ENCODE peak calls at places on chromosomes 6 and 20, in nine cellular contexts. N is HCT116; V is cardiac muscle cell; C is BE2C; W is heart right ventricle; B is mammary epithelial cell; Y is esophagus muscularis mucosa; E is neural progenitor cell; T is CD8-positive, alpha-beta memory T cell. Q is an unnamed sample.

GRCh38 chr6:32195652-32195901 is 3.1 kb upstream of the GPSM3 start:
- DNase-seq in N (peak; percentile 99), V (peak; percentile 100), C (peak; percentile 100), W (peak; percentile 100), B (peak; percentile 100), Y (peak; percentile 100), E (peak; percentile 100), T (peak; percentile 99), Q (peak; percentile 100)

GRCh38 chr6:153044295-153044694 is 41.8 kb upstream of the MTRF1L start:
- DNase-seq in N (no peak), V (no peak), C (no peak), W (no peak), B (no peak), Y (no peak), E (no peak), T (no peak), Q (no peak)

GRCh38 chr20:23664954-23665353 is 23.9 kb downstream of the CST4 start:
- DNase-seq in N (no peak), V (no peak), C (no peak), W (no peak), B (no peak), Y (peak; percentile 29), E (no peak), T (no peak), Q (no peak)

GRCh38 chr20:2617099-2617714 is 35.2 kb upstream of the NOP56 start:
- DNase-seq in N (no peak), V (no peak), C (no peak), W (no peak), B (no peak), Y (no peak), E (no peak), T (no peak), Q (no peak)

GRCh38 chr6:1208876-1209275 is 103.0 kb upstream of the FOXQ1 start:
- DNase-seq in N (no peak), V (no peak), C (no peak), W (no peak), B (peak; percentile 61), Y (peak; percentile 53), E (no peak), T (no peak), Q (no peak)

GRCh38 chr6:39790772-39791171 is 1.4 kb upstream of the DAAM2 start:
- DNase-seq in N (no peak), V (no peak), C (no peak), W (no peak), B (no peak), Y (peak; percentile 87), E (no peak), T (no peak), Q (no peak)

GRCh38 chr6:79796197-79796596 is 151.2 kb downstream of the ELOVL4 start:
- DNase-seq in N (no peak), V (no peak), C (no peak), W (no peak), B (no peak), Y (no peak), E (no peak), T (no peak), Q (no peak)

GRCh38 chr6:143536461-143536865 is 24.9 kb upstream of the FUCA2 start:
- DNase-seq in N (no peak), V (peak; percentile 46), C (peak; percentile 28), W (no peak), B (peak; percentile 45), Y (no peak), E (no peak), T (peak; percentile 38), Q (no peak)

GRCh38 chr6:20412674-20413073 is 11.0 kb downstream of the E2F3 start:
- DNase-seq in N (no peak), V (no peak), C (no peak), W (no peak), B (no peak), Y (peak; percentile 12), E (no peak), T (no peak), Q (no peak)

GRCh38 chr6:3315068-3315467 is 56.3 kb downstream of the PSMG4 start:
- DNase-seq in N (no peak), V (no peak), C (no peak), W (no peak), B (no peak), Y (no peak), E (no peak), T (no peak), Q (no peak)

GRCh38 chr20:48012401-48012974 is 227.2 kb upstream of the SULF2 start:
- DNase-seq in N (no peak), V (peak; percentile 96), C (peak; percentile 64), W (no peak), B (peak; percentile 89), Y (no peak), E (no peak), T (no peak), Q (no peak)

GRCh38 chr20:45343445-45343866 is 4.8 kb downstream of the SDC4 start:
- DNase-seq in N (no peak), V (no peak), C (no peak), W (no peak), B (peak; percentile 37), Y (no peak), E (no peak), T (no peak), Q (no peak)

GRCh38 chr6:22113046-22113766 is 183.6 kb downstream of the PRL start:
- DNase-seq in N (peak; percentile 18), V (peak; percentile 98), C (no peak), W (peak; percentile 12), B (peak; percentile 97), Y (no peak), E (no peak), T (no peak), Q (peak; percentile 86)

GRCh38 chr6:89784838-89785237 is 34.8 kb downstream of the MDN1 start:
- DNase-seq in N (no peak), V (no peak), C (no peak), W (no peak), B (no peak), Y (no peak), E (no peak), T (no peak), Q (no peak)

GRCh38 chr6:38783436-38784228 is 68.5 kb downstream of the DNAH8 start:
- DNase-seq in N (no peak), V (no peak), C (no peak), W (no peak), B (no peak), Y (no peak), E (peak; percentile 33), T (no peak), Q (no peak)
- H3K4me3 ChIP-seq in N (no peak overlapping the region), V (no peak overlapping the region), C (no peak overlapping the region), W (no peak overlapping the region), B (no peak overlapping the region), Y (no peak overlapping the region), E (no peak overlapping the region), T (no peak overlapping the region), Q (no peak overlapping the region)

DNA sequence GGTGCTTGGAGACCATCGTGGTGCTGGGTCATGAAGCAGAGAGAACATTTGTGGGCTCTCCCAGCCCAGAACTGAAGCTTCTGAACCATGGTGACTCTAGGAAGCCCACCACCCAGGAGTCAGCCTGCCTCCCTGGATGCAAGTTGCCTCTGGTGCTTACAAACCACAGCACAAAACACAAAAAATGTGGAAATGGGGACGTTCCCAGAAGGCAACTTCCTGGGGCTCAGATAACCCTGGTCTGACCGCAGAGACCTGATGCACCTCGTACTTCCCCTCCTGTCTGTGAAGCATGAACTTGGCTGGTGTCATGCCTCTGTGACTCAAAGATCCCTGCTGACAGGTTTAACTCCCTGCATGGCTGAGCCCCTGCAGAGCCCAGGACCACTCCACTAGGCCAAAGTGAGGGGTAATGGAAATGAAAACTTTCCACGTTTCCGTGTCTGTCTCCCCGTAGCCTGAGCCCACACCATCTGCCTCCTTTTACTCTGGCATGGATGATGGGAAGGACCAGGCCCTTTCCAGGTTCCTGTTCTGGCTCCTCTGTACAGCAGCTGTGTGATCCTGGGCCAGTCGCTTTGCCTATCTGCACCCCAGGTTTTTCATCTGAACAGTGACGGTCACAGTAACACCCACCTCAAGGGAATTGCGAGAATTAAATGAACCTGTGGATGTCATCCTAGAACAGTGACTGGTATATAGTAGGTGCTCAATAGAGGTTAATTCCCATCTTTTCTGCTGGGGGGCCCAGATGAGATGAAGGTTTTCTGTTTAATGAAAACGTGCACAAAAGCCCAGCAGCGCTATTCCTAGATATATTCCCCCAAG is 57.7 kb downstream of the PPP1R16B start:
- DNase-seq in N (no peak), V (no peak), C (no peak), W (no peak), B (no peak), Y (no peak), E (no peak), T (no peak), Q (no peak)
- H3K4me1 ChIP-seq in N (peaks cover 3% of the 10 kb centered on the region), V (no peaks in the 10 kb centered on the region), C (peaks cover 48% of the 10 kb centered on the region), W (peaks cover 15% of the 10 kb centered on the region), B (no peaks in the 10 kb centered on the region), Y (no peaks in the 10 kb centered on the region), E (no peaks in the 10 kb centered on the region), T (peaks cover 51% of the 10 kb centered on the region), Q (peaks cover 5% of the 10 kb centered on the region)

GRCh38 chr6:138498575-138499302 is 555 bp downstream of the NHSL1 start:
- DNase-seq in N (no peak), V (no peak), C (no peak), W (no peak), B (no peak), Y (no peak), E (no peak), T (no peak), Q (no peak)
- H3K4me3 ChIP-seq in N (no peak overlapping the region), V (no peak overlapping the region), C (no peak overlapping the region), W (no peak overlapping the region), B (peak overlapping the region; percentile 11), Y (no peak overlapping the region), E (peak overlapping the region; percentile 32), T (no peak overlapping the region), Q (no peak overlapping the region)

DNA sequence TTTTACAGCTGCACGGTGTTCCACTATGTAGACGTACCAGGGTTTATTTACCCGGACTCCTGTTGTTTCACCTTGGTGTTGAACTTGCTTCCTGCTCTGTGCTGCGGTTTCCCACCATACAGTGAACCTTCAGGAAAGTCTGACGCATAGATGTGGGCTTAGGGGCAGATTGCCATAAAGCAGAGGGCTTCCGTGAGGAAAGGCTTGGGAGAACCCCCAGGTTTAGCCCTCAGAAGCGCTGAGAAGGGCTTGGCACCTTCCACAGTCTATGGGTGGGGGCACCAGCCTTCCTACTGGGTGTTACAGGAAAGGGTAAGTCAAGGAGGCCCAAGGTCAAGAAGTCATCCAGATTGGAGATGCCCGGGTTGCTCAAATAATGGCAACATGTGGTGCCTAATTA is 19.2 kb upstream of the MRPS18A start:
- DNase-seq in N (no peak), V (peak; percentile 81), C (no peak), W (no peak), B (no peak), Y (no peak), E (no peak), T (no peak), Q (no peak)
- H3K4me1 ChIP-seq in N (peaks cover 18% of the 10 kb centered on the region), V (peaks cover 19% of the 10 kb centered on the region), C (peaks cover 18% of the 10 kb centered on the region), W (peaks cover 26% of the 10 kb centered on the region), B (no peaks in the 10 kb centered on the region), Y (peaks cover 51% of the 10 kb centered on the region), E (peaks cover 42% of the 10 kb centered on the region), T (no peaks in the 10 kb centered on the region), Q (no peaks in the 10 kb centered on the region)